ENCODE peak calls at places on chromosomes 13 and 19, in seven cellular contexts. G is suprapubic skin, W is esophagus squamous epithelium, K is PC-9, X is heart left ventricle, F is stromal cell of bone marrow, N is left ventricle myocardium superior. M is an unnamed sample.

GRCh38 chr13:79637086-79637763 is 156.3 kb downstream of the NDFIP2 start:
- DNase-seq in G (no peak), W (no peak), K (no peak), X (peak), F (no peak), N (peak), M (peak)

GRCh38 chr19:22595918-22596341 is 38.2 kb upstream of the ZNF492 start:
- DNase-seq in G (no peak), W (no peak), K (no peak), X (peak), F (no peak), N (peak), M (no peak)

GRCh38 chr13:36839981-36840380 is 21.0 kb downstream of the RFXAP start:
- DNase-seq in G (no peak), W (no peak), K (no peak), X (no peak), F (no peak), N (no peak), M (no peak)

GRCh38 chr13:50389726-50390125 is 374.5 kb downstream of the KCNRG start:
- DNase-seq in G (no peak), W (no peak), K (no peak), X (no peak), F (no peak), N (no peak), M (no peak)

GRCh38 chr13:97235549-97236206 is 13.5 kb downstream of the MBNL2 start:
- DNase-seq in G (no peak), W (no peak), K (no peak), X (peak), F (no peak), N (no peak), M (no peak)

GRCh38 chr13:20411638-20412342 is 113.9 kb downstream of the CRYL1 start:
- DNase-seq in G (no peak), W (no peak), K (no peak), X (no peak), F (no peak), N (no peak), M (no peak)

GRCh38 chr19:48999481-49000325 is 6.0 kb downstream of the RUVBL2 start:
- DNase-seq in G (no peak), W (no peak), K (peak), X (no peak), F (no peak), N (peak), M (no peak)

GRCh38 chr19:35105411-35106290 is 10.0 kb upstream of the FXYD3 start:
- DNase-seq in G (no peak), W (no peak), K (no peak), X (no peak), F (no peak), N (no peak), M (no peak)

GRCh38 chr19:44592451-44592890 is 20.9 kb upstream of the IGSF23 start:
- DNase-seq in G (no peak), W (no peak), K (peak), X (peak), F (no peak), N (no peak), M (no peak)